ENCODE peak calls at places on chromosomes 13 and 19, in seven cellular contexts. S, J, B, Q, L, E and R are unnamed samples. For H3K36me3, the result is how much of the 10 kb centered on the place peaks cover.

GRCh38 chr19:10361569-10362011 is 18.8 kb downstream of the TYK2 start:
- DNase-seq in B (no peak), L (no peak), Q (no peak), E (no peak), S (peak), J (no peak), R (no peak)

GRCh38 chr19:14091086-14091884 is 734 bp upstream of the SAMD1 start:
- DNase-seq in B (peak), Q (peak), E (peak), J (peak), L (peak), S (peak), R (peak)

GRCh38 chr19:39212377-39212742 is 8.3 kb upstream of the SYCN start:
- DNase-seq in B (peak), L (no peak), J (peak), S (peak), E (no peak), Q (peak), R (peak)

GRCh38 chr19:31319465-31319864 is 29.8 kb downstream of the TSHZ3 start:
- DNase-seq in S (peak), J (no peak), Q (no peak), B (no peak), E (no peak), L (no peak), R (no peak)

GRCh38 chr19:38737921-38738731 is 6.1 kb downstream of the CAPN12 start:
- DNase-seq in E (no peak), S (peak), Q (no peak), J (no peak), L (no peak), B (no peak), R (no peak)

GRCh38 chr13:102395174-102395573 is 6.7 kb downstream of the FGF14 start:
- DNase-seq in L (no peak), J (no peak), E (no peak), S (no peak), B (no peak), Q (no peak), R (no peak)

GRCh38 chr19:57769345-57770131 is at the start of gene ZNF586:
- DNase-seq in L (peak), B (peak), J (peak), S (peak), Q (peak), E (peak), R (peak)

GRCh38 chr19:17720487-17720839 is 1.2 kb downstream of the MAP1S start:
- DNase-seq in S (no peak), L (no peak), Q (no peak), E (no peak), J (no peak), B (no peak), R (no peak)

GRCh38 chr13:48731957-48732569 is 78.3 kb downstream of the CYSLTR2 start:
- DNase-seq in E (peak), S (peak), Q (peak), B (peak), J (peak), L (peak), R (peak)

GRCh38 chr13:34421849-34422475 is 520.1 kb upstream of the NBEA start:
- DNase-seq in J (no peak), L (no peak), B (no peak), E (no peak), Q (no peak), S (no peak), R (no peak)

GRCh38 chr13:98384739-98385138 is 192.2 kb downstream of the STK24 start:
- DNase-seq in J (no peak), B (no peak), S (no peak), L (no peak), Q (no peak), E (no peak), R (no peak)

GRCh38 chr19:50268501-50268900 is 60.7 kb downstream of the KCNC3 start:
- DNase-seq in J (no peak), S (no peak), Q (no peak), E (no peak), B (no peak), L (no peak), R (no peak)

GRCh38 chr19:2578391-2578826 is 102.5 kb downstream of the GADD45B start:
- DNase-seq in Q (no peak), L (no peak), E (no peak), S (peak), B (peak), J (no peak), R (no peak)

GRCh38 chr13:50691176-50691681 is 152.3 kb downstream of the DLEU7 start:
- DNase-seq in S (no peak), L (no peak), Q (no peak), J (no peak), E (no peak), B (no peak), R (no peak)

GRCh38 chr19:18475004-18475453 is 37.1 kb upstream of the ISYNA1 start:
- DNase-seq in Q (peak), L (no peak), S (no peak), E (peak), J (peak), B (no peak), R (no peak)

GRCh38 chr19:35738887-35739229 is 3.4 kb downstream of the IGFLR1 start:
- DNase-seq in Q (no peak), S (no peak), L (no peak), B (no peak), E (no peak), J (no peak), R (no peak)

GRCh38 chr19:18776288-18776594 is 14.9 kb downstream of the COMP start:
- DNase-seq in E (no peak), L (no peak), Q (no peak), B (no peak), J (no peak), S (no peak), R (no peak)

GRCh38 chr13:112956516-112957294 is 12.3 kb upstream of the MCF2L start:
- DNase-seq in L (peak), B (no peak), J (no peak), S (no peak), E (peak), Q (no peak), R (no peak)

GRCh38 chr19:29680447-29680846 is 15.2 kb downstream of the PLEKHF1 start:
- DNase-seq in B (peak), L (no peak), E (peak), S (no peak), J (peak), Q (peak), R (peak)

GRCh38 chr19:52070496-52070895 is 21.9 kb upstream of the ZNF432 start:
- DNase-seq in J (no peak), Q (no peak), E (no peak), S (no peak), L (no peak), B (no peak), R (no peak)

GRCh38 chr19:12789904-12790619 is 1.2 kb upstream of the JUNB start:
- DNase-seq in J (peak), B (peak), Q (peak), L (peak), S (peak), E (peak), R (peak)

GRCh38 chr19:1313695-1314613 is 28.3 kb downstream of the EFNA2 start:
- DNase-seq in E (no peak), B (no peak), L (no peak), S (no peak), Q (no peak), J (no peak), R (no peak)

GRCh38 chr19:43688059-43688763 is 18.2 kb upstream of the PLAUR start:
- DNase-seq in J (no peak), Q (no peak), L (no peak), E (no peak), B (no peak), S (no peak), R (no peak)

GRCh38 chr19:23686622-23687423 is at the start of gene ZNF675:
- DNase-seq in S (peak), Q (peak), L (peak), B (peak), E (peak), J (peak), R (peak)
- H3K4me3 ChIP-seq in S (peak), Q (peak), L (peak), B (peak), E (peak), J (peak), R (peak)

GRCh38 chr19:3659746-3660112 is 33.1 kb upstream of the CACTIN start:
- DNase-seq in E (no peak), S (no peak), Q (no peak), B (no peak), J (no peak), L (no peak), R (no peak)
- H3K36me3 ChIP-seq in E (half or more), S (under half), Q (under half), B (under half), J (under half), L (half or more), R (under half)

GRCh38 chr19:47483200-47483599 is 819 bp downstream of the KPTN start:
- DNase-seq in S (no peak), B (no peak), Q (no peak), E (peak), L (no peak), J (no peak), R (no peak)
- H3K4me3 ChIP-seq in S (peak), B (no peak), Q (no peak), E (no peak), L (peak), J (no peak), R (peak)

DNA sequence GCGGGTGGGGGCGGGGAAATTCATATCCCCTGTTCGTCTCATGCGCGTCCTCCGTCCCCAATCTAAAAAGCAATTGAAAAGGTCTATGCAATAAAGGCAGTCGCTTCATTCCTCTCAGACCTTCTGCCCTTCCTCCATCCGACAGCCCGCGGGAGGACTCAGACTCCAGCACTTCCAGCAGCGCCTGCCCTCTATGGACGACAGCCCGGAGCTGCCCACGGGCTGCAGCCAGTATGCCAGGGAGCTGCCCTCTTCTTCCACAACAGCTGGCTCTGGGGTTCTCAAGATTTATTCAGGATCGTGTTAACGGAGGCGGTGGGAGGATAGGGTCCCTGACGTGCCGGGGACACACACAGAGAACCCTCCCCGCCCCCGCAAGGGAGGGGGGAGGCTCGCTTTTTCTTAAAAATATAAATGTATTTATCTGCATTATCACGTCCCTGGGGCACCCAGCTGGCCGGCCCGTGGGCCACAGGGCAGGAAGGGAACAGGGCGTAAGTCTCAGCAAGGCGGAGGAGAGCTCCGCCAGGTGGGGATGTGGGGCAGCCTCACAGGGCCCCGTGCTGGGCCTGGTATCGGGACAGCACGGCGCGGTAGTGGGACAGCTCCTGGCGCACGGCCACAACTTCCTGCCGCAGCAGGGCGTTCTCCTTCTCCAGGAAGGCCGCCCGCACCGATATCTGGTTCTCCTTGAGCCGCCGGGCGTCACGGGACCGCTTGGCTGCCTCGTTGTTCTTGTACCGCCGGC is 6.7 kb downstream of the DBP start:
- DNase-seq in Q (no peak), J (no peak), L (no peak), B (peak), E (peak), S (peak), R (no peak)
- H3K36me3 ChIP-seq in Q (under half), J (under half), L (under half), B (under half), E (half or more), S (under half), R (under half)

DNA sequence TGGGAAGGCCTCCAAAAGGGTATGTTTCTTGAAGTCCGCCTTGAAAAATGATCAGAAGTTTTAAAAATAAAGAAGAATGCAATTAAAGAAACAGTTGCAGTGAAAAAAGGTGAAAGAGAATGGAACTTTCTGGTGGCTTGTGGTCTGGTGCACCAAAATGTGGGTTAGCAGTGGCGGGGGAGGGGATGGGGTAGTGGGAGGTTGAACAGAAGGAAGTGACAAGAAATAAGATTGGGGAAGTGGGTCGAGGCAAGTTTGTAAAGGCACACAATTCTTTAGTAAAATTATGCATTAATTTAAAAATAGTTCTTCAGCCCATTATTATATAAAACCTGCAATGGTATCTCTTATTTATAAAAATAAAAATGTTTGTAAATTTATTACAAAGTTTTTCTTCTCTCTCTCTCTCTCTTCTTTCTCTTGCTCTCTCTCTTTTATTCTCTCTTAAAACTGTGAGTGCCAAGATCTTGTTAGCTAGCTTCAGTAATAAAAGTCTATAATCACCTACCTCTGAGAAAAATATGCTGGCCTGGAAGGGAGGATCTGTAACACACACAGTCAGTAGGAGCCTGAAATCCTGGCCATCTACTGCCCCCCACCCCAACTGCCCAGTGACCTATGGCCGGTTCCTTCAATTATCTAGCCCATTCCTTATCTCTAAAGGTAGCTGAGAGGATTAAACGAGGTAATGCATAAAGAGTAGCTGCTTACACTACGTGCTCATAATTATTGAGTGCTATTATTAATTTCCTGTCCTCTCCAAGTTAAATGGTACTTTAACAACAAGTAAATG is 2.2 kb downstream of the LCP1 start:
- DNase-seq in B (peak), J (peak), S (no peak), Q (peak), E (peak), L (no peak), R (peak)
- H3K4me3 ChIP-seq in B (no peak), J (peak), S (no peak), Q (peak), E (no peak), L (no peak), R (peak)

GRCh38 chr19:5927439-5927821 is 13.4 kb downstream of the CAPS start:
- DNase-seq in B (no peak), S (no peak), Q (no peak), E (no peak), J (no peak), L (no peak), R (peak)
- H3K36me3 ChIP-seq in B (under half), S (half or more), Q (half or more), E (half or more), J (half or more), L (half or more), R (half or more)